ENCODE peak calls at places on chromosomes 6 and 20, in five cellular contexts. Y, Q, C, H and O are unnamed samples.

GRCh38 chr6:3701631-3702030 is 49.9 kb downstream of the PXDC1 start:
- DNase-seq in C (no peak), Y (no peak), H (no peak), Q (no peak), O (no peak)

GRCh38 chr6:165486183-165487137 is 176.6 kb downstream of the PDE10A start:
- DNase-seq in C (no peak), Y (no peak), Q (no peak), H (no peak), O (no peak)

GRCh38 chr6:39847216-39847615 is 55.0 kb downstream of the DAAM2 start:
- DNase-seq in Q (no peak), H (peak; percentile 60), Y (peak; percentile 40), C (no peak), O (no peak)

GRCh38 chr6:20126102-20126752 is 86.0 kb downstream of the MBOAT1 start:
- DNase-seq in H (no peak), C (no peak), Y (no peak), Q (no peak), O (no peak)

GRCh38 chr6:26349964-26350857 is 14.8 kb upstream of the BTN3A2 start:
- DNase-seq in Y (no peak), Q (no peak), H (no peak), C (no peak), O (no peak)

GRCh38 chr6:116393430-116393829 is 22.7 kb downstream of the DSE start:
- DNase-seq in Q (no peak), Y (no peak), H (no peak), C (peak; percentile 24), O (no peak)

GRCh38 chr20:20213722-20214121 is 154.2 kb upstream of the INSM1 start:
- DNase-seq in C (no peak), Y (no peak), H (no peak), Q (no peak), O (no peak)

GRCh38 chr20:47502271-47502730 is 614 bp downstream of the NCOA3 start:
- DNase-seq in C (peak; percentile 56), Q (no peak), H (no peak), Y (no peak), O (peak; percentile 14)

GRCh38 chr6:169411296-169411695 is 157.7 kb upstream of the THBS2 start:
- DNase-seq in Q (no peak), Y (no peak), C (no peak), H (no peak), O (no peak)

DNA sequence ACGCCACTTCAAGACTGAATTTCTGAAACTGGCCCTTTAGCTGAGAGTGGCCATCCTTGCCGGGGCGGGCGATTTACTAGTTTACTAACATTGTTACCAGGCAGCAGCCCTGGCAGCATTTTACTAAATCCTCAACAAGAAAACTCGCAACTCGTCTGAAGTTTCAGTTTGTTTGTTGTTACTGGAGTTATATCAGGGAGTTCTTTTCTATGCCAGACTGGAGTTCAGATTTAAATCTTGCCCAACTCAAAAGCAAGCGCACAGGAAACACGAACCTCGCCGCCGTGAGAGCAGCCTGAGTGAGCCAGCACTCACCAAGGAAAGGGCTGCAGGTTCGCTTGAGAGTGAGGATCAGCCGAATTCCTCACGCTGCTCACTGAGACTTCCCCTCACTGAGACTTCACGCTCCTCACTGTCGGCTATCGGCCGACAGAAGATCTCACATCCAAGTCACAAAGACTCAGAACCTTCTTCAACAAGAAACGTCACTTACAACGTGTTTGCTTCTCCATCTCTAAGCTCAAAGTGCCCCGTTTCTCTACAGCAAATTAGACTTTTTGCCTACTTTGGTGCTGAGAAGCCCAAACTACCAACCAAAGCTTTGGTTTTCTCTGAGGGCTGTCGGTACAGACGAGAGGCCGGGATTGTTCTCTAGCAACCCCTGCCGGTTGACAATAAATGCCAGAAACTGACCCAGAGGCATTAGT is 78.9 kb downstream of the OLIG3 start:
- DNase-seq in Y (peak; percentile 19), H (peak; percentile 31), C (peak; percentile 58), Q (no peak), O (peak; percentile 78)
- TF ChIP-seq CTCF in Y (peak; percentile 30), H (peak; percentile 38), C (peak; percentile 50), Q (no peak), O (peak; percentile 86)

GRCh38 chr6:13429406-13429753 is 58.0 kb downstream of the GFOD1 start:
- DNase-seq in Q (no peak), C (no peak), Y (no peak), H (no peak), O (no peak)

GRCh38 chr6:13431059-13431656 is 56.2 kb downstream of the GFOD1 start:
- DNase-seq in C (no peak), H (no peak), Y (no peak), Q (no peak), O (no peak)

GRCh38 chr6:13427346-13427745 is 60.1 kb downstream of the GFOD1 start:
- DNase-seq in Y (no peak), Q (no peak), H (no peak), C (no peak), O (no peak)

GRCh38 chr6:13427838-13428527 is 59.4 kb downstream of the GFOD1 start:
- DNase-seq in Q (no peak), C (no peak), Y (no peak), H (no peak), O (no peak)

DNA sequence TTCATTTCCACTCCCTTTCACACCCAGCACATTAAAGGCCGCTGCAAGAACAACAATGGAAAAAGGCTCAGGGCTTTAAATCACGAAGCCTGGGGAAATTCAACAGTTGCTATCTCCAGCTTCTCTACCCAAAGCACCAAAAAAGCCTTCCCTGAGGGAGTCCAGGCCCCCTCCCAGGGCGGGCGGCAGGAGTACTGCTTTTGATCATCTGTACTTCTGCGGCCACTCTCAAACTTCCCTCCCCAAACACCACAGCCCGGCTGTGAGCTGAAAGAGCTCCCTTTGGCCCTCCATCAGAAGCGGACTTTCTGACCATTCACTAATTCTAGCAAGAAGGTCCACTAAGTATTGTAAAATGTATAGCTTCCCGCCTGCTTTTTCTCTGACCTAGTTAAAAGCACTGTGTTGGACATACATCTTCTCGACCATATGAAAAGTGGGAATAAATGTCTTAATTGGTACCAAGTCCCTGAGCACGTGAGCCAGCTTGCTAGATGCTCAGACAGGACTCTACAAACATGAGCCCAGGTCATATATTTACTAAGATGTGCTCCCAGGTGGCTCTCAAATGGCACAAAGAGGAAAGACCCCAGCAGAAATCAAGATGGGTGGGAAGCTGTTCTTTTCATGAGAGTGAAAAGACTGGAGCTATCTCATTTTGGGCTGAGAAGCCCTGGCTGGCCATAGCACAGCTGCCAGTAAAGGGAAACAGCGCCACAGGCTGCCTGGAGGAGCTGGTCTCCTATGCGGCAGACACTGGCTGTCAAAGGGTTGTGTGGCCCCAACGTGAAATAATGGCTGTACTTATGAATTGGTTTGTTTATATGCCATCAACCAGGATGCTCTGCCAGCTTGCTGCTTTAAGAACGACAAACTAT is 58.6 kb downstream of the GFOD1 start:
- DNase-seq in C (no peak), Y (no peak), Q (no peak), H (no peak), O (no peak)
- TF ChIP-seq CTCF in C (no peak), Y (no peak), Q (no peak), H (no peak), O (no peak)

DNA sequence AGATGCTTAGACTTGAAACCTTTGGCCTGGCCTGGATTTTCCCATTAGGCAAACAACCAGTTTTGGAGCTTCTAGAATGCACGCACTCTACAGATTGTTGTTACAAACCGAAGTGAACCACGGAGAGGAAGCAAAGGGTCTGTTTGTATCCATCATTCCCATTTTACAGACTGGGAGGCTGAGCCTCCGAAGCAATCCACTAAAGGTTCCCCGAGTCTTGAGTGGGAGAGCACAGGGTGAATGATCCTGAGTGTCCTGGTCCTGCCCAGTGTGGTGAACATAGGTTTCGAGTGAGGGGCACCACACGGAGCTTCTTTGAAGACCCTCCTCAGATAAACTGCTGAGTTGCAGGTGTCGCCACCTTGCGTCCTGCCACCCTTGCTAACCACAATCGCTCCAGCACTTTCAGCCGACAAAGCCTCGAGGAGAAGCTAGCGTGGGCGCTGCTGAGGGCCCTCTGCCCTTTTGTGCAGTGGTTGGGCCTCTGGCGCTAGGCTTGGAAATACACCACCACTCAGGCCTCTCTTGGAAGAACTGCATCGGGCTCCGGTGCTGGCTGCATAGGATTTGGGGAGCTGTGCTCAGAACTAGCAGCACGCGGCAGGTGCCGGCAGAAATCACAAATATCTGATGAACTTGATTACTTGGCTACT is 1.4 kb upstream of the PRDM13 start:
- DNase-seq in Q (no peak), C (no peak), H (no peak), Y (no peak), O (no peak)
- TF ChIP-seq CTCF in Q (no peak), C (no peak), H (no peak), Y (no peak), O (no peak)

GRCh38 chr20:25675161-25675560 is 21.5 kb downstream of the ZNF337 start:
- DNase-seq in C (no peak), Y (no peak), Q (no peak), H (no peak), O (no peak)

GRCh38 chr20:25668446-25668845 is 28.2 kb downstream of the ZNF337 start:
- DNase-seq in H (no peak), C (no peak), Q (no peak), Y (no peak), O (no peak)

GRCh38 chr20:25672659-25673058 is 24.0 kb downstream of the ZNF337 start:
- DNase-seq in Q (no peak), H (no peak), C (peak; percentile 27), Y (no peak), O (no peak)

GRCh38 chr20:25669826-25670422 is 26.7 kb downstream of the ZNF337 start:
- DNase-seq in H (no peak), Q (no peak), Y (no peak), C (peak; percentile 26), O (peak; percentile 22)
- TF ChIP-seq CTCF in H (no peak), Q (no peak), Y (no peak), C (no peak), O (peak; percentile 24)

GRCh38 chr6:123127807-123128206 is 131.8 kb downstream of the CLVS2 start:
- DNase-seq in H (no peak), Q (no peak), Y (no peak), C (no peak), O (no peak)
- TF ChIP-seq CTCF in H (no peak), Q (no peak), Y (no peak), C (no peak), O (no peak)

DNA sequence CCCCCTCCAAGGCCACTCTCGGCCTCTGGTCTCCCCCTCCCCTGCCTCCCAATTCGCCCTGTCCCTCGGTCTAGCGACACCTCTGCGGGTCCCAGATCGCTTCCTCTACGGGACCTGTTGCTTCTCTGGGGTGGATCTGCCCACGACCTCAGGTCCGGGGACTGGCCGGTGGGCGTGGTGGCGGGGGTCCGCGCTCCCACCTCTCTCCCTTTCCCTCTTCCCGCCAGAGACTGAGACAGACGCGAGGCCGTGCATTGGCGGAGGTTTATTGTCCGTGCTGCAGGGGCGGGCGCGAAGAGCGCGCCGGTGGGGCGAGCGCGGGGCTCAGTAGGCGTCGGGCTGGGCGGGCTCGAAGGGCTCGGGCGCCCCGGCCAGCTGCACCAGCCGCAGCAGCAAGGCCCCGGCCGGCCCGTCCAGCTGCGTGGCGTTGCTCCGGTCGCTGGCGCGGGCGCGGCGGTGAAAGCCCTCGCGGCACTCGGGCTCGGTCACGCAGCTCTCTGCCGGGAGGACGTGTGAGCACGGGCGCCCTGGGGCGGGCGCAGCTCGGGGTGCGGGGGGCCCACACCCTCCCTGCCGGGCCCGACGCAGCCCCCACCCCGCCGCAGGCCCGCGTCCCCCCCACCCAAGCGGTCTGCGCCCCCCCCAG is 2.1 kb downstream of the AVP start:
- DNase-seq in Y (no peak), Q (no peak), C (no peak), H (no peak), O (no peak)
- TF ChIP-seq CTCF in Y (no peak), Q (no peak), C (no peak), H (no peak), O (no peak)